ENCODE peak calls at places on chromosome 1, in eight cellular contexts. B is brain microvascular endothelial cell, Q is tibial nerve, P is mucosa of descending colon, F is mammary epithelial cell, E is HCT116, D is cardiac muscle cell, I is ovary. L is an unnamed sample. For H3K36me3, the result is how much of the 10 kb centered on the place peaks cover.

GRCh38 chr1:4801192-4801924 is 146.9 kb downstream of the AJAP1 start:
- DNase-seq in B (no peak), Q (peak), P (peak), F (no peak), E (no peak), D (peak), I (peak), L (peak)

GRCh38 chr1:91948501-91949355 is 473 bp upstream of the BRDT start:
- DNase-seq in B (no peak), Q (no peak), P (peak), F (no peak), E (no peak), D (no peak), I (no peak), L (no peak)

GRCh38 chr1:63223426-63223825 is 98.9 kb upstream of the FOXD3 start:
- DNase-seq in B (no peak), Q (no peak), P (no peak), F (no peak), E (no peak), D (no peak), I (no peak), L (no peak)

GRCh38 chr1:205324781-205325180 is 3.2 kb upstream of the NUAK2 start:
- DNase-seq in B (peak), Q (no peak), P (no peak), F (no peak), E (no peak), D (peak), I (no peak), L (no peak)

GRCh38 chr1:31712041-31712440 is 8.2 kb upstream of the COL16A1 start:
- DNase-seq in B (peak), Q (no peak), P (no peak), F (no peak), E (no peak), D (peak), I (no peak), L (no peak)

GRCh38 chr1:197798492-197798891 is 23.2 kb upstream of the DENND1B start:
- DNase-seq in B (no peak), Q (no peak), P (no peak), F (no peak), E (no peak), D (no peak), I (no peak), L (no peak)

GRCh38 chr1:115462677-115463076 is 124.6 kb upstream of the NGF start:
- DNase-seq in B (no peak), Q (no peak), P (no peak), F (no peak), E (no peak), D (no peak), I (no peak), L (no peak)

GRCh38 chr1:227002531-227003049 is 62.5 kb downstream of the COQ8A start:
- DNase-seq in B (no peak), Q (no peak), P (no peak), F (no peak), E (no peak), D (no peak), I (no peak), L (no peak)

GRCh38 chr1:8090241-8090702 is 64.2 kb upstream of the ERRFI1 start:
- DNase-seq in B (peak), Q (no peak), P (no peak), F (peak), E (no peak), D (peak), I (no peak), L (no peak)

GRCh38 chr1:237788069-237788468 is 102.7 kb downstream of the ZP4 start:
- DNase-seq in B (no peak), Q (no peak), P (peak), F (no peak), E (no peak), D (no peak), I (no peak), L (no peak)

GRCh38 chr1:58679463-58679862 is 20.4 kb downstream of the MYSM1 start:
- DNase-seq in B (no peak), Q (no peak), P (no peak), F (no peak), E (no peak), D (no peak), I (no peak), L (no peak)
- H3K36me3 ChIP-seq in B (under half), Q (under half), P (under half), F (under half), E (half or more), D (under half), I (under half), L (half or more)

DNA sequence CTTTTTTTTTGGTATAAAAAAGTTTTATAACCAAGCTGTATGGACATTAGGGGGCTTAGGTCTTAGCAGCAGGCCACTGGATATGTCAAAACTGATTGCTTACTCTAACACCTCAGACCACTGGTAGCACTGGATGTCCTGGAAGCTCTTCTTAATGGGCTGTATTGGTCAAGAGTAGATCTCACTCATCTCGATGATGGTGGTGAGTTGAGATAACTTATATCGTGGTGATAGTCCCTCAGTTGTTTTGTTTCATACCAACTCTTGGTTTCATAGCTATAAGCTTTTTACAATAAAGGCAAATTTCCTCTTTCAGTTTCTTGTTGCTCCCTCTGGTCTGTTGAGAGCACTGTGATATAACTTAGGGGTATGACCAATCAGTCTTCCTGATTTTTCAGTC is 9.8 kb upstream of the AGO1 start:
- DNase-seq in B (no peak), Q (no peak), P (no peak), F (no peak), E (no peak), D (no peak), I (no peak), L (no peak)
- TF ChIP-seq CTCF in B (no peak), Q (no peak), P (no peak), F (no peak), E (no peak), D (no peak), I (no peak), L (no peak)

GRCh38 chr1:1390675-1391074 is 8.5 kb downstream of the CCNL2 start:
- DNase-seq in B (no peak), Q (no peak), P (no peak), F (no peak), E (no peak), D (no peak), I (no peak), L (no peak)

GRCh38 chr1:1385931-1386330 is 10.9 kb upstream of the AURKAIP1 start:
- DNase-seq in B (no peak), Q (no peak), P (no peak), F (no peak), E (no peak), D (no peak), I (no peak), L (no peak)

GRCh38 chr1:1388078-1388472 is 11.1 kb downstream of the CCNL2 start:
- DNase-seq in B (no peak), Q (no peak), P (no peak), F (no peak), E (no peak), D (no peak), I (no peak), L (no peak)

GRCh38 chr1:1391225-1391624 is 7.9 kb downstream of the CCNL2 start:
- DNase-seq in B (no peak), Q (no peak), P (no peak), F (no peak), E (no peak), D (no peak), I (no peak), L (peak)

DNA sequence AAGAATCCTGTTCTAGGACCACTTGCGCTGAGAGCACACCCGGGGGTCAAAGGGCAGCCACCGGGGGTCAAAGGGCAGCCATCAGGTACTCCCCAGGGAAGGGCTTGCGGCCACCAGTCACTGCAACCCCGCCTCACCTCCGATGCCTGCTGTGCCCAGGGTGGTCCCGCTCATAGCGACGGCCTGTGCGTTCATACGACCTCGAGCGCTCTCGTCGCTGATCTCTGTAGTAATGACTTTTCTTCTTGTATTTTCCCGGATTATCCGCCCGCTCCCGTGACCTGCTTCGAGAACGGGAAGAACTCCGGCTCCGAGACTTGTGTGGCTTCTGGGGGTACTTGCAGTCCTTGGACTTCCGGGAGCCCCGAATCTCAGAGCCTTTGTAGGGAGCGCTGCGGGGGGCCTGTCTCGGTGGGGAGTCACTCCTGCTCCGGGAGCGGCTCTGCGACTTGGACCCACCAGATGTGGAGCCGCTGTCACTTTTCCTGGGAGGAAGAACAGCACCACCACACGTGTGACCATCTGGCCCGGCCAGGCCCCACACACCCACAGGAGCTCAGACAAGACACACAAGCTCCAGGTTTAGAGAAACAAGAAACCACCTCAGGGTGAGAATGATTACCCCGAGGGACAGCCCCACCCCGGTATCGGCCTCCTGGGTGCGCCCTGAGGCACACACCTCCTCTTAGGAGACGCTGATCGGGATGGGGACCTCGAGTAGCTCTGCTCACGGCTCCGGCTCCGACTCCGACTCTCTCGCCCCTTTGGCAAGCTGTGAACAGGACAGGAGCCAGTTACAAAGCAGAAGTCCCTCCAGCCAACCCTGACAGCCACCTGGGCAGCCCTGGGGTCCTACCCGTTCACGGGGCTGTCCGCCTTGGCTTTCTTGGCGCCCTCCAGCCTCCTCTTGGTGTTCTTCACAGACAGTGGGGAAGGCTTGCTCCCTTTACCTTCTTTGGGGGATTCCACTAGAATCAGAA is 11.7 kb downstream of the CCNL2 start:
- DNase-seq in B (no peak), Q (no peak), P (no peak), F (no peak), E (no peak), D (no peak), I (no peak), L (no peak)
- H3K36me3 ChIP-seq in B (half or more), Q (half or more), P (under half), F (under half), E (half or more), D (half or more), I (under half), L (under half)

GRCh38 chr1:87292684-87293493 is 35.8 kb upstream of the LMO4 start:
- DNase-seq in B (peak), Q (peak), P (peak), F (peak), E (peak), D (peak), I (peak), L (no peak)
- TF ChIP-seq CTCF in B (peak), Q (peak), P (peak), F (peak), E (peak), D (peak), I (peak), L (peak)

GRCh38 chr1:100909018-100909417 is 13.1 kb downstream of the SLC30A7 start:
- DNase-seq in B (no peak), Q (no peak), P (no peak), F (no peak), E (no peak), D (no peak), I (no peak), L (no peak)
- H3K36me3 ChIP-seq in B (half or more), Q (under half), P (under half), F (under half), E (under half), D (under half), I (under half), L (under half)

GRCh38 chr1:212218911-212219310 is 66.3 kb upstream of the PPP2R5A start:
- DNase-seq in B (peak), Q (no peak), P (no peak), F (no peak), E (no peak), D (peak), I (no peak), L (no peak)

GRCh38 chr1:212215910-212216309 is 69.3 kb upstream of the PPP2R5A start:
- DNase-seq in B (no peak), Q (no peak), P (no peak), F (no peak), E (no peak), D (no peak), I (no peak), L (no peak)

GRCh38 chr1:212219679-212220463 is 65.3 kb upstream of the PPP2R5A start:
- DNase-seq in B (peak), Q (no peak), P (no peak), F (no peak), E (no peak), D (peak), I (no peak), L (no peak)

GRCh38 chr1:212217633-212218032 is 67.6 kb upstream of the PPP2R5A start:
- DNase-seq in B (no peak), Q (no peak), P (peak), F (no peak), E (no peak), D (no peak), I (no peak), L (no peak)

GRCh38 chr1:212218065-212218464 is 67.1 kb upstream of the PPP2R5A start:
- DNase-seq in B (no peak), Q (no peak), P (no peak), F (no peak), E (no peak), D (no peak), I (no peak), L (no peak)
- TF ChIP-seq CTCF in B (no peak), Q (no peak), P (no peak), F (no peak), E (no peak), D (no peak), I (no peak), L (no peak)

DNA sequence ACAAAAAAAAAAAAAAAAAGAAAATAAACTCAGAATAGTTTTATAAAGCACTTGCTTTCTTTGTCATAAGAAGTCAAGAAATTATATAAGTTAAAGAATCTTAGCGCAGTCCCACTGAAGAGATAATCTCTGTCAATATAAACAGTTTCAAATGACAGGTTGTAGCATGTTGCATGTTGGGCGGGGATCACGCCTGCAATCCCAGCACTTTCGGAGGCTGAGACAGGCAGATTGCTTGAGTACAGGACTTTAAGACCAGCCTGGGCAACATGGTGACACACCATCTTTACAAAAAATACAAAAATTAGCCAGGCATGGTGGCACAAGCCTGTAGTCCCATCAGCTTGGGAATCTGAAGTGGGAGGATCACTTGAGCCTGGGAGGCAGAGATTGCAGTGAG is 18.4 kb upstream of the INPP5B start:
- DNase-seq in B (no peak), Q (no peak), P (no peak), F (no peak), E (no peak), D (no peak), I (no peak), L (no peak)
- H3K36me3 ChIP-seq in B (half or more), Q (under half), P (under half), F (under half), E (under half), D (under half), I (under half), L (under half)

DNA sequence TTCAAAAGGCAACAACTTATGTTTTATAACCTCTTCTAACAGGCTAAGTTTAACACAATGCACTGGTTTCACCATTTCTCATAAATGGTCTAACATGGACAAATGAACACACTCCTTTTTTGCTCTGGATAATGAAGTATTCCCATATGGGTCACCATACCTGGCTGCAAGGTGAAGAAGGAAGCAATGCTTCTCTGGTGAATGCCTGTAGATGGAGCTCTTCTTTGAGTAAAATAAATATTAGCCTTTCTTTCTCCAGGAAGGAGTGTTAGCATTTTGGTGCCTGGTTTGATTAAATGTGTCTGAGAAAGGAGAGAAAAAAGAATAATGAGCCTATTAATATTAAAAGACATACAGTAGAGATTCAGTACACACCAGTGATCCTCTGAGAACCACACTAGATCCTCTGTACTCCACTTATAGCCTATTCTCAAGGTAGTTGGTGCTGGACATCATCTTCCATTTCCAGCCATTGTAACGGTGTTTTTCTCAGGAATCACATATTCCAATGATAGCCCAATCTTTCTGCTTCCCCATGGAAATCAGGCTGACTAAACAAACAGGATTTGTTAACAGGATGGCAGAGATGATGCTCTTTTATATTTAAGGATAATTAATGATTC is 17.6 kb downstream of the MTFR1L start:
- DNase-seq in B (no peak), Q (no peak), P (no peak), F (peak), E (no peak), D (no peak), I (no peak), L (no peak)
- TF ChIP-seq CTCF in B (peak), Q (no peak), P (no peak), F (peak), E (peak), D (peak), I (no peak), L (peak)

GRCh38 chr1:19348441-19349198 is 36.5 kb downstream of the SLC66A1 start:
- DNase-seq in B (no peak), Q (no peak), P (no peak), F (no peak), E (no peak), D (no peak), I (no peak), L (no peak)
- H3K36me3 ChIP-seq in B (half or more), Q (under half), P (under half), F (under half), E (under half), D (under half), I (under half), L (under half)